ENCODE peak calls at places on chromosomes 5 and 9, in six cellular contexts. G is H1, B is GM12892, R is HepG2, D is K562, J is GM12878. M is an unnamed sample.

GRCh38 chr9:1977026-1977425 is 38.1 kb upstream of the SMARCA2 start:
- DNase-seq in G (no peak), B (no peak), R (no peak), D (no peak), J (no peak), M (no peak)

GRCh38 chr5:90056911-90057705 is 352.4 kb downstream of the CETN3 start:
- DNase-seq in G (peak), B (no peak), R (no peak), D (no peak), J (no peak), M (no peak)

GRCh38 chr9:98658965-98659364 is 49.8 kb downstream of the GABBR2 start:
- DNase-seq in G (no peak), B (no peak), R (no peak), D (no peak), J (no peak), M (no peak)

GRCh38 chr9:96241391-96241809 is 60.6 kb downstream of the HSD17B3 start:
- DNase-seq in G (no peak), B (no peak), R (no peak), D (no peak), J (peak), M (no peak)

GRCh38 chr5:132079081-132079480 is 5.5 kb downstream of the CSF2 start:
- DNase-seq in G (no peak), B (no peak), R (no peak), D (no peak), J (no peak), M (no peak)

GRCh38 chr5:72224946-72225427 is 95.1 kb downstream of the MRPS27 start:
- DNase-seq in G (no peak), B (no peak), R (no peak), D (no peak), J (no peak), M (no peak)

GRCh38 chr5:16784843-16785791 is 151.0 kb downstream of the MYO10 start:
- DNase-seq in G (no peak), B (no peak), R (no peak), D (no peak), J (peak), M (no peak)

GRCh38 chr5:6582507-6583048 is 50.3 kb downstream of the NSUN2 start:
- DNase-seq in G (no peak), B (no peak), R (no peak), D (no peak), J (no peak), M (no peak)

GRCh38 chr5:124745367-124746251 is 830 bp downstream of the ZNF608 start:
- DNase-seq in G (no peak), B (no peak), R (no peak), D (no peak), J (no peak), M (no peak)

GRCh38 chr9:72899734-72900477 is 52.9 kb downstream of the ALDH1A1 start:
- DNase-seq in G (no peak), B (no peak), R (no peak), D (no peak), J (no peak), M (no peak)

GRCh38 chr5:108661030-108661429 is 86.7 kb upstream of the FER start:
- DNase-seq in G (no peak), B (no peak), R (no peak), D (no peak), J (no peak), M (no peak)

GRCh38 chr5:89309268-89309667 is 426.3 kb upstream of the MEF2C start:
- DNase-seq in G (no peak), B (no peak), R (no peak), D (no peak), J (no peak), M (no peak)

GRCh38 chr5:137357436-137357835 is 141.7 kb downstream of the SPOCK1 start:
- DNase-seq in G (no peak), B (no peak), R (no peak), D (no peak), J (no peak), M (no peak)

GRCh38 chr5:91464886-91465646 is 81.9 kb upstream of the ARRDC3 start:
- DNase-seq in G (no peak), B (no peak), R (no peak), D (no peak), J (no peak), M (no peak)

GRCh38 chr5:133867851-133868545 is 100.4 kb downstream of the C5orf15 start:
- DNase-seq in G (no peak), B (no peak), R (no peak), D (no peak), J (no peak), M (no peak)

GRCh38 chr9:25678147-25678666 is at the start of gene TUSC1:
- DNase-seq in G (no peak), B (peak), R (no peak), D (no peak), J (no peak), M (peak)

GRCh38 chr5:127839072-127839471 is 135.9 kb downstream of the CCDC192 start:
- DNase-seq in G (no peak), B (no peak), R (no peak), D (no peak), J (no peak), M (no peak)

GRCh38 chr9:21812945-21813568 is 10.6 kb downstream of the MTAP start:
- DNase-seq in G (no peak), B (no peak), R (peak), D (no peak), J (no peak), M (no peak)

GRCh38 chr5:78627175-78627574 is 21.4 kb downstream of the LHFPL2 start:
- DNase-seq in G (no peak), B (no peak), R (no peak), D (peak), J (no peak), M (no peak)

GRCh38 chr5:51484326-51484725 is 101.1 kb downstream of the ISL1 start:
- DNase-seq in G (no peak), B (no peak), R (no peak), D (no peak), J (no peak), M (no peak)

GRCh38 chr9:13139641-13140171 is 139.8 kb downstream of the MPDZ start:
- DNase-seq in G (no peak), B (no peak), R (peak), D (no peak), J (no peak), M (no peak)

GRCh38 chr5:179749857-179750508 is 17.4 kb downstream of the MAML1 start:
- DNase-seq in G (no peak), B (no peak), R (no peak), D (no peak), J (no peak), M (no peak)

GRCh38 chr9:2227468-2227867 is 212.3 kb downstream of the SMARCA2 start:
- DNase-seq in G (no peak), B (no peak), R (no peak), D (no peak), J (no peak), M (no peak)

GRCh38 chr5:75668988-75669760 is 48.1 kb downstream of the POC5 start:
- DNase-seq in G (no peak), B (peak), R (peak), D (peak), J (peak), M (peak)

GRCh38 chr5:180988592-180988991 is at the start of gene BTNL3:
- DNase-seq in G (no peak), B (no peak), R (no peak), D (no peak), J (no peak), M (no peak)
- TF ChIP-seq POLR2A in G (no peak), B (no peak), R (no peak), D (no peak), J (no peak), M (no peak)

DNA sequence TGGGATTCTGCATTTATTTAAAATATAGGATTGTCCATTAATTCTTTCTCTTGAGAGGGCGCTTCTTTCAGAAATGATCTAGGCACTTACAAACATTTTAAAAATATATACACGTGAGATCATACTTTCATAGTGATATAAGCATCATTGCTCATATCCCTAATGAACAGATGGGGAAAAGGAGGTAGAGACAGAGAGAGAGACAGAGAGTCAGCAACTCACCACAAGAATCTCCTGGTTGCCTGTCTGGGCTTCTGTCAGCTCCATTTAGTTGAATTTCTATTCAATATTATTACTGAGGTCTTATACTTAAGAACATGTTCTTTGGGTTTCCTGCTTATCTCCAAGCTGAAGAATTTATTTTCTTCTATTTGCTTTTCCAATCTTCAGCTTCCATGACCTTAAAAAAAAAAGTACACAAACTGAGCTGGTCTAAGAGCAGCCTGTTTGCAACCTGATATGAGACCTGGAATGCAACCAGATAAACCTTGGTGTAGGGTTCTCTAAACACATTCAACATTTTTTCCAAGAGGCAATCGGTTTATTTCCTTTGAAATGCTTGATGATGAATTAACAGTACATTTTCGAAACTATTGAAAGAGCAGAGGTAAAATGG is 51.6 kb upstream of the LIFR start:
- DNase-seq in G (no peak), B (no peak), R (peak), D (peak), J (no peak), M (no peak)
- TF ChIP-seq TAF1 in G (no peak), B (no peak), R (no peak), D (no peak), J (no peak), M (no peak)

GRCh38 chr9:127977877-127978647 is 2.7 kb downstream of the EEIG1 start:
- DNase-seq in G (no peak), B (no peak), R (no peak), D (peak), J (no peak), M (no peak)
- TF ChIP-seq POLR2A in G (no peak), B (no peak), R (no peak), D (no peak), J (no peak), M (no peak)

GRCh38 chr5:66747602-66748001 is 151.4 kb downstream of the MAST4 start:
- DNase-seq in G (no peak), B (no peak), R (no peak), D (no peak), J (no peak), M (no peak)
- TF ChIP-seq TAF1 in G (no peak), B (no peak), R (no peak), D (no peak), J (no peak), M (no peak)

M was measured in GM12891.